ENCODE peak calls at places on chromosomes 2 and 18, in six cellular contexts. C is HCT116, Y is breast epithelium, L is suprapubic skin, Z is HepG2, H is spleen. D is an unnamed sample.

GRCh38 chr2:205148756-205149155 is 533.5 kb upstream of the NRP2 start:
- DNase-seq in C (no peak), Y (no peak), L (no peak), Z (no peak), H (no peak), D (no peak)

GRCh38 chr2:3285901-3286645 is 91.5 kb downstream of the EIPR1 start:
- DNase-seq in C (no peak), Y (no peak), L (peak), Z (no peak), H (peak), D (peak)

GRCh38 chr2:190420822-190421221 is 12.7 kb downstream of the MFSD6 start:
- DNase-seq in C (no peak), Y (no peak), L (no peak), Z (no peak), H (no peak), D (no peak)

GRCh38 chr18:4544131-4544530 is 89.0 kb upstream of the DLGAP1 start:
- DNase-seq in C (no peak), Y (no peak), L (no peak), Z (no peak), H (no peak), D (no peak)

GRCh38 chr2:26687785-26688184 is 4.7 kb upstream of the KCNK3 start:
- DNase-seq in C (no peak), Y (no peak), L (no peak), Z (peak), H (peak), D (no peak)

GRCh38 chr18:57437433-57437781 is 2.2 kb downstream of the ONECUT2 start:
- DNase-seq in C (no peak), Y (no peak), L (no peak), Z (peak), H (no peak), D (no peak)

GRCh38 chr18:41751652-41752051 is 203.4 kb upstream of the PIK3C3 start:
- DNase-seq in C (no peak), Y (no peak), L (no peak), Z (no peak), H (no peak), D (no peak)

GRCh38 chr2:18976112-18976961 is 382.1 kb downstream of the OSR1 start:
- DNase-seq in C (no peak), Y (no peak), L (no peak), Z (no peak), H (no peak), D (no peak)

GRCh38 chr2:201127570-201127969 is 11.6 kb downstream of the CFLAR start:
- DNase-seq in C (no peak), Y (no peak), L (no peak), Z (no peak), H (no peak), D (no peak)

GRCh38 chr18:22699629-22700028 is 233.5 kb upstream of the RBBP8 start:
- DNase-seq in C (no peak), Y (no peak), L (no peak), Z (no peak), H (no peak), D (no peak)

GRCh38 chr2:174971868-174972781 is 33.1 kb downstream of the CHN1 start:
- DNase-seq in C (peak), Y (no peak), L (no peak), Z (no peak), H (no peak), D (no peak)
- TF ChIP-seq POLR2AphosphoS5 in C (no peak), Y (no peak), L (no peak), Z (no peak), H (no peak), D (no peak)

DNA sequence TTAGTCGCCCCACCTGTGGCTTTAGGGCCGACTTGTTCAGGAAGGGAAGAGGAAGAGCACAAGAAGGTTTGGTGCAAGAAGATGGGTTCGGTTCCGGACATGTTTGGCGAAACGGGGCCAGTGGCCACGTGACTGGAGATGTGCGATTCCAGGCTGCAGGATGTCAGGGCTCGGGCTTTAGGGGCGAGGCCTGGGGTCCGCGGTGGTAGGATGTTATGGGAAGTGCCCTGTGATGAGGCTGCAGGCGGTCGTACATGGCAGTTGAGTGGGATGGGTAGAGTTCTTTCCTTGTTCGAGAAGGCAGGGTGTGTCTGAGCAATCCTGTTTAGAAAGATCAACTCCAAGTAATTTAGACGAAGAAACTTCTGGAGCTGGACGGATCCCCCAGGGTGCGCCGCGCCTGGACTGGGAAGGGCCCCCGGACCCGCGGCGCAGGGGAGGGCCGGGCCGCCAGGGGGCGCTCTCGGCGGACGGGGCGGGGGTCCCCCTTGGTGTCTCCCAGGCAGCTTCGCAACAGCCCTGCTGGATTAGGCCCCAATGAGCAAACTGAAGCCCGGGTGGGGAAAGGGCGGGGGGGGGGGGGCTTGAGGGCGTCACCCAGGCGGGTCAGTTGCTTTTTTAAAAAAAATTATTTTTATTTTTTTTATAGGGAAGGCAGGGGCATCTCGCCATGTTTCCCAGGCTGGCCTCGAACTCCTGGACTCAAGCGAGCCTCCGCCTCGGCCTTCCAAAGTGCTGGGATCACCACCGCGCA is 17.2 kb upstream of the SDC1 start:
- DNase-seq in C (no peak), Y (no peak), L (no peak), Z (no peak), H (no peak), D (no peak)
- H3K27ac ChIP-seq in C (no peak), Y (no peak), L (no peak), Z (no peak), H (no peak), D (no peak)

GRCh38 chr2:218383892-218384519 is 1.9 kb downstream of the SLC11A1 start:
- DNase-seq in C (no peak), Y (no peak), L (no peak), Z (no peak), H (peak), D (peak)

GRCh38 chr2:218384975-218385374 is 2.9 kb downstream of the SLC11A1 start:
- DNase-seq in C (no peak), Y (no peak), L (no peak), Z (no peak), H (no peak), D (no peak)

GRCh38 chr2:218378053-218378452 is 4.0 kb upstream of the SLC11A1 start:
- DNase-seq in C (no peak), Y (no peak), L (no peak), Z (no peak), H (no peak), D (peak)

GRCh38 chr2:218382785-218383184 is 712 bp downstream of the SLC11A1 start:
- DNase-seq in C (no peak), Y (no peak), L (no peak), Z (no peak), H (no peak), D (no peak)

DNA sequence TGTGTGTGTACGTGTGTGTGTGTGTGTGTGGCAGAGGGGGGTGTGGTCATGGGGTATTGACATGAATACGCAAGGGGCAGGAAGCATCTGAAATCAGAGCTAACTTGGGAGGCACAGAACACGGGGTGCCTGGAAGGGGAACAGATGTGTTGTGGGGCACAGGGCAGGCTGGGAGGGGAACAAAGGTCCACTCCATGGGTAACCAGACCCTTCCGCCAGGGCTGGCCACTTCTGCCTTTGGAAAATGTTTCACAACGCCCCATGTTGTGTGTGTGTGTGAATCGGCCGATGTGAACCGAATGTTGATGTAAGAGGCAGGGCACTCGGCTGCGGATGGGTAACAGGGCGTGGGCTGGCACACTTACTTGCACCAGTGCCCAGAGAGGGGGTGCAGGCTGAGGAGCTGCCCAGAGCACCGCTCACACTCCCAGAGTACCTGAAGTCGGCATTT is at the start of gene SLC11A1:
- DNase-seq in C (no peak), Y (no peak), L (peak), Z (no peak), H (peak), D (peak)
- TF ChIP-seq POLR2AphosphoS5 in C (no peak), Y (no peak), L (no peak), Z (no peak), H (peak), D (peak)

GRCh38 chr2:112772322-112772721 is 7.9 kb upstream of the CKAP2L start:
- DNase-seq in C (no peak), Y (no peak), L (no peak), Z (no peak), H (no peak), D (no peak)
- H3K27ac ChIP-seq in C (no peak), Y (no peak), L (no peak), Z (no peak), H (no peak), D (no peak)

D was measured in upper lobe of left lung.